ENCODE peak calls at places on chromosomes 16 and 17, in four cellular contexts. B, U, R and A are unnamed samples. For H3K4me1, the result is how much of the 10 kb centered on the place peaks cover.

GRCh38 chr16:65314246-65315003 is 192.6 kb upstream of the CDH11 start:
- DNase-seq in B (no peak), U (no peak), R (no peak), A (no peak)

GRCh38 chr17:4490109-4490591 is 8.5 kb upstream of the SPNS2 start:
- DNase-seq in B (no peak), U (no peak), R (no peak), A (no peak)

GRCh38 chr17:79573196-79573929 is 37.5 kb downstream of the RBFOX3 start:
- DNase-seq in B (no peak), U (peak), R (no peak), A (no peak)

GRCh38 chr16:77416939-77417480 is 17.8 kb downstream of the ADAMTS18 start:
- DNase-seq in B (no peak), U (no peak), R (no peak), A (no peak)

GRCh38 chr17:44024271-44024663 is 9.5 kb upstream of the TMEM101 start:
- DNase-seq in B (no peak), U (no peak), R (no peak), A (no peak)

GRCh38 chr17:19464033-19465026 is 53.3 kb downstream of the RNF112 start:
- DNase-seq in B (peak), U (no peak), R (no peak), A (peak)

GRCh38 chr17:21036361-21036881 is 6.4 kb downstream of the USP22 start:
- DNase-seq in B (peak), U (no peak), R (no peak), A (no peak)

GRCh38 chr17:69695646-69696045 is 281.1 kb downstream of the MAP2K6 start:
- DNase-seq in B (no peak), U (no peak), R (no peak), A (no peak)

GRCh38 chr16:66603537-66604375 is 748 bp upstream of the CMTM3 start:
- DNase-seq in B (peak), U (peak), R (no peak), A (no peak)

GRCh38 chr17:5562661-5563360 is 21.5 kb downstream of the NLRP1 start:
- DNase-seq in B (no peak), U (no peak), R (no peak), A (no peak)

GRCh38 chr16:59729613-59730012 is 995.5 kb upstream of the GOT2 start:
- DNase-seq in B (no peak), U (no peak), R (no peak), A (no peak)

GRCh38 chr17:61088556-61088955 is 311.1 kb upstream of the TBX2 start:
- DNase-seq in B (no peak), U (no peak), R (no peak), A (no peak)

GRCh38 chr16:48003226-48003907 is 152.4 kb downstream of the ABCC12 start:
- DNase-seq in B (no peak), U (no peak), R (no peak), A (no peak)

GRCh38 chr16:54325616-54326265 is 39.2 kb upstream of the IRX3 start:
- DNase-seq in B (no peak), U (no peak), R (no peak), A (no peak)

GRCh38 chr17:50020841-50021599 is 26.0 kb upstream of the DLX3 start:
- DNase-seq in B (no peak), U (no peak), R (no peak), A (no peak)

GRCh38 chr17:18986541-18987229 is 17.9 kb downstream of the FAM83G start:
- DNase-seq in B (no peak), U (no peak), R (no peak), A (no peak)

GRCh38 chr17:9427460-9428315 is 147.9 kb downstream of the STX8 start:
- DNase-seq in B (no peak), U (no peak), R (no peak), A (no peak)

GRCh38 chr17:32487460-32488176 is 825 bp downstream of the CDK5R1 start:
- DNase-seq in B (no peak), U (peak), R (no peak), A (no peak)

GRCh38 chr17:68197091-68197996 is 50.5 kb upstream of the AMZ2 start:
- DNase-seq in B (no peak), U (no peak), R (no peak), A (no peak)

GRCh38 chr16:22126037-22126558 is 33.8 kb downstream of the VWA3A start:
- DNase-seq in B (no peak), U (no peak), R (no peak), A (peak)

GRCh38 chr17:40111221-40112128 is 10.3 kb upstream of the MSL1 start:
- DNase-seq in B (peak), U (peak), R (peak), A (peak)

GRCh38 chr16:24645739-24646645 is 83.5 kb upstream of the TNRC6A start:
- DNase-seq in B (no peak), U (peak), R (peak), A (no peak)

GRCh38 chr16:57405194-57405593 is 627 bp downstream of the CCL17 start:
- DNase-seq in B (no peak), U (no peak), R (no peak), A (no peak)

GRCh38 chr17:17342242-17342945 is 39.2 kb downstream of the NT5M start:
- DNase-seq in B (no peak), U (no peak), R (no peak), A (no peak)

GRCh38 chr16:17070882-17071592 is 399.7 kb downstream of the XYLT1 start:
- DNase-seq in B (peak), U (peak), R (peak), A (peak)

GRCh38 chr16:21973945-21974344 is 20.8 kb downstream of the UQCRC2 start:
- DNase-seq in B (no peak), U (no peak), R (no peak), A (no peak)

GRCh38 chr16:5633845-5634440 is 536.3 kb upstream of the EEF2KMT start:
- DNase-seq in B (peak), U (peak), R (no peak), A (no peak)

GRCh38 chr17:67842648-67843047 is 17.3 kb downstream of the BPTF start:
- DNase-seq in B (no peak), U (no peak), R (no peak), A (no peak)

GRCh38 chr17:17153071-17153470 is 53.1 kb downstream of the PLD6 start:
- DNase-seq in B (no peak), U (no peak), R (no peak), A (no peak)

GRCh38 chr17:20944014-20944905 is 98.6 kb downstream of the USP22 start:
- DNase-seq in B (peak), U (peak), R (peak), A (no peak)

GRCh38 chr16:4077083-4077714 is 39.0 kb downstream of the ADCY9 start:
- DNase-seq in B (no peak), U (no peak), R (no peak), A (no peak)

GRCh38 chr17:80596760-80597608 is 52.3 kb downstream of the RPTOR start:
- DNase-seq in B (no peak), U (no peak), R (no peak), A (no peak)

GRCh38 chr17:7834554-7834890 is 505 bp downstream of the KDM6B start:
- DNase-seq in B (no peak), U (peak), R (peak), A (peak)

GRCh38 chr17:75010683-75011406 is 1.6 kb upstream of the MRPL58 start:
- DNase-seq in B (no peak), U (peak), R (peak), A (peak)

GRCh38 chr17:3940965-3941698 is 23.1 kb downstream of the ATP2A3 start:
- DNase-seq in B (no peak), U (no peak), R (no peak), A (no peak)

GRCh38 chr17:38676706-38677504 is 2.1 kb upstream of the EPOP start:
- DNase-seq in B (peak), U (peak), R (peak), A (peak)

GRCh38 chr17:78409191-78409621 is 30.8 kb downstream of the PGS1 start:
- DNase-seq in B (no peak), U (peak), R (peak), A (no peak)

GRCh38 chr17:78415821-78416301 is 37.4 kb downstream of the PGS1 start:
- DNase-seq in B (no peak), U (no peak), R (no peak), A (no peak)

GRCh38 chr17:78414178-78415162 is 36.0 kb downstream of the PGS1 start:
- DNase-seq in B (no peak), U (no peak), R (no peak), A (no peak)

GRCh38 chr17:78411241-78411855 is 32.9 kb downstream of the PGS1 start:
- DNase-seq in B (no peak), U (no peak), R (no peak), A (no peak)

DNA sequence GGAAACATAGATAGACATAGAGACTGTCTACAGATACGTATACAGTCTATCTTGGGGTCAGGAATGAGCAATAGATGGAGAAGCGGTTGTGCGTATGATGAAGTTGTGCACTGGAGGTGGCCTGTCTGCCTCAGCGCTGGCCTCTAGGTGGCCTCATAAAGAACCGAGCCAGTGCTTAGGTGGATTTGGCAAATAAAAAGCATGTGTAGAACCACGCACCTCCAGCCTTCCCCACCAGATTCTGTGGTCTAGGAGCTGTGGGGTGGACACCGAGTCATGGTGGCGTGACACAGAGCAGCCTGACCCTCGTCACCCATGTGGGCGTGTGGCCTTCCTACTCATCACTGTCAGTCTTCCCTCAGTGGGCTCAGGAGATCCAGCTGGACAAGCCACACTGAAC is 34.0 kb downstream of the PGS1 start:
- DNase-seq in B (no peak), U (peak), R (no peak), A (no peak)
- H3K4me1 ChIP-seq in B (under half), U (under half), R (under half), A (under half)

DNA sequence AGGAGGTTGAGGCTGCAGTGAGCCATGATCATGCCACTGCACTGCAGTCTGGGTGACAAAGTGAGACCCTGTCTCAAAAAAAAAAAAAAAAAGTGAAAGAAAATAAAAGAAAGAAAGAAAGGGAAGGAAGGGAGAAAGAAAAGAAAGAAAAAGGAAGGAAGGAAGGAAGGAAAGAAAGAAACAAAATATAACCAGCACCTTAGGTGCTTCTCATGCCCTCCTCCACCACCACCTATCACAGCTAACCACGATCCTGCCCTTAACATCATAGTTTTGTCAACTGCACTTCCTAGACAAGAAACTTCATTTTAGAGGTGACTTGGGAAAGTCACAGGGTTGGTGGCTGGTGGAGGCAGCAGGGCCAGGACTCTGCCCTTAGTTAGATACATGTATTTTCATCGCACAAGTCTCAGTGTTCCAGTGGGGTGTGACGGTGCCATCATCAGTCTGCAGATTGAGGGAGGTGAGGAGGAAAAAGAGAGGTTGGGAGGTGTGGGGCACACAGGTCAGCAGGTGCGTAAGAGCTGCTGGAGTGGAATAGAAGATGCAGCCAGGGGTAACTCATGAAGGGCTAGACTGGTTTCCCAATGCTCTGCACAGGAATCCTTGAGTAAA is 10.0 kb downstream of the SUPT4H1 start:
- DNase-seq in B (peak), U (no peak), R (no peak), A (no peak)
- H3K4me3 ChIP-seq in B (peak), U (no peak), R (no peak), A (no peak)

DNA sequence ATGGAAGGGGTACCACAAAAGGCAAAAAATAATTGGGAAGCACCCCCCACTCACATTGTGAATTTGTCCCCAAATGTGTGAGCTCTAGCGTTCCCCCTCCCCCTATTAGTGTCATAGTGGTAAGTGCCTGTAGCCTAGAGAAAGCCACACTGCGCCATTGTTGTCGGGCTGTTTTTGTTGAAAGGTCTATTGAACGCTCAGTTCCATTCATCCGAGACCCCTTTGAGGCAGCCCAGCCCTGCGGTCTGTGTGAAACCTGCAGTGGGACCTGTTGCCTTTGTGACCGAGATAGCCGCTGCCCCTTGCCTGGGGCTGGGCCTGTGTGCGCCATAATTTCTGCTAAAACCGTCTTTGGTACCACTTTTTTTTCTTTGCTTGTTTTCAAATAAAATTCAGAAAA is 3.0 kb downstream of the JPT2 start:
- DNase-seq in B (no peak), U (no peak), R (no peak), A (no peak)
- H3K27ac ChIP-seq in B (no peak), U (no peak), R (no peak), A (no peak)

DNA sequence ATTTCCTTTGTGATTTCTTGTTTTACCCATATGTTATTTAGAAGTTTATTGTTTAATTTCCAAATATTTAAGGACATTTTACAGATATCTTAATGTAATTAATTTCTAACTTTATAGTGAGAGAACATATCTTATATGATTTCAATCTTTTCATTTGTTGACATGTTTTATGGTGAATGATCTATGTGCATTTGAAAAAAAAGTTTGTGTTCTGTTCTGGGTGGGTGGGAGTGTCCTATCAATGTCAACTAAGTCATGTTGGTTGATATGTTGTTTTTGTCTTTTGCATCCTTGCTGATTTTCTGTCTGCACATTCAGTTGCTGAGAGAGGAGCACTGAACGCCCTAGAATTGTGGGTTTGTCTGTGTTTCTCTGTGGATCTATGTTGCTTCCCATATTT is 50.3 kb upstream of the CBFA2T3 start:
- DNase-seq in B (no peak), U (no peak), R (no peak), A (no peak)
- H3K4me1 ChIP-seq in B (under half), U (under half), R (under half), A (under half)

GRCh38 chr16:84758627-84759026 is 58.8 kb downstream of the USP10 start:
- DNase-seq in B (no peak), U (no peak), R (no peak), A (no peak)
- H3K4me3 ChIP-seq in B (no peak), U (no peak), R (no peak), A (no peak)

GRCh38 chr16:69311115-69311532 is at the start of gene VPS4A:
- DNase-seq in B (peak), U (peak), R (peak), A (peak)
- H3K27ac ChIP-seq in B (peak), U (peak), R (peak), A (peak)

DNA sequence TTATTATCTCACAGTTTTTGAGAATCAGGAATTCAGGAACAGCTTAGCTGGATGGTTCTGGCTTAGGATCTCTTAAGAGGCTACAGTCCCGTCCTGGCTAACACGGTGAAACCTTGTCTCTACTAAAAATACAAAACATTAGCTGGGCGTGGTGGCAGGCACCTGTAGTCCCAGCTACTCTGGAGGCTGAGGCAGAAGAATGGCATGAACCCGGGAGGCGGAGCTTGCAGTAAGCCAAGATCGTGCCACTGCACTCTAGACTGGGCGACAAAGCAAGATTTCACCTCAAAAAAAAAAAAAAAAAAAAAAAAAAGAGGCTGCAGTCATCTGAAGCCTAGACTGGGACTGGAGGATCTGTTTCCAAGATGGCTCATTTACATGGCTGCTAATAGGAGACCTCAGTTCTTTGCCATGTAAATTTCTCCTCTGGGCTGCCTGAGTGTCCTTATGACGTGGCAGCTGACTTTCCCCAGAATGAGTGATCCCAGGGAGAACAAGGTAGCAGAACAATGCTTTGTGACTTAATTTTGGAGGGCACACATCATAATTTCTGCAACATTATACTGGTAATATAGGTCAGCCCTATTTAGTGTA is 95.8 kb upstream of the CORO6 start:
- DNase-seq in B (no peak), U (no peak), R (no peak), A (no peak)
- H3K4me1 ChIP-seq in B (half or more), U (under half), R (under half), A (under half)

DNA sequence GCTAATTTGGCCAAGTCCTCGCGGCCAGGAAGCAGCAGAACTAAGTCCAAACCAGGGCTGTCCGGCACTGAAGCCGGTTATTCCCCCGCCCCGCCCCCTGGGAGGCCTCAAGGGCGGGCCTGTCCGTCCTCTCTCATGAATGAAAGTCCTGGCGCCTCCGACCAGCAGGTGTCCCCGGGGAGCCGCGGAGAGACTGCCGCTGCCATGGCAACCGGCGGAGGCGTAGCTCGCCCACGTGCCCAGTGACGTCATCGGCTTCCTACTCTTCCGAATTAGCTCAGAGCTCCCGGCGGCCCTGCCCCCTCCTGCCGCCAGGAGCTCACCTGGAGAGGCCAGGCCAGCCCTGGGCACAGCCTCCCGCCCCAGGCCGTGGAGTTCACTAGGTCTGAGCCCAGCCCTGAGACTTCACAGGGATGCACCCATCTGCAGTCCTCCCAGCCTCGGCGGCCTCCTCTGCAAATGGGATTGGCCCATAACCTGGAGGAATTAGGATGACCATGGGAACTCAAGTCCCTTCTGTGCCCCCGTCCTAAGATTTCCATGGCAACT is 1.3 kb downstream of the SPATA2L start:
- DNase-seq in B (peak), U (peak), R (peak), A (peak)
- H3K4me3 ChIP-seq in B (peak), U (peak), R (no peak), A (peak)

GRCh38 chr17:72969293-72969692 is 123.2 kb downstream of the SLC39A11 start:
- DNase-seq in B (no peak), U (no peak), R (no peak), A (no peak)
- H3K27ac ChIP-seq in B (no peak), U (no peak), R (no peak), A (no peak)

GRCh38 chr17:41915020-41915419 is 3.7 kb downstream of the ACLY start:
- DNase-seq in B (no peak), U (no peak), R (no peak), A (no peak)
- H3K4me1 ChIP-seq in B (under half), U (half or more), R (half or more), A (under half)